ENCODE peak calls at places on chromosomes 6 and 20, in six cellular contexts. V is cardiac fibroblast, B is fibroblast of the aortic adventitia, P is choroid plexus epithelial cell, M is right lobe of liver, D is GM12878. R is an unnamed sample.

GRCh38 chr6:52620906-52621190 is 44.0 kb upstream of the TRAM2 start:
- DNase-seq in V (peak; percentile 18), B (peak; percentile 28), P (no peak), M (no peak), D (no peak), R (no peak)

GRCh38 chr6:166626177-166627038 is 643 bp downstream of the RPS6KA2 start:
- DNase-seq in V (peak; percentile 56), B (peak; percentile 63), P (peak; percentile 68), M (peak; percentile 48), D (no peak), R (no peak)

GRCh38 chr20:57680934-57681914 is 28.6 kb downstream of the PMEPA1 start:
- DNase-seq in V (no peak), B (no peak), P (no peak), M (no peak), D (peak; percentile 40), R (no peak)

GRCh38 chr6:4794140-4794707 is 18.0 kb downstream of the CDYL start:
- DNase-seq in V (no peak), B (no peak), P (no peak), M (no peak), D (no peak), R (no peak)

GRCh38 chr20:12255571-12255970 is 337.9 kb downstream of the BTBD3 start:
- DNase-seq in V (peak; percentile 0), B (peak; percentile 10), P (no peak), M (no peak), D (no peak), R (no peak)

GRCh38 chr6:150799276-150799805 is 66.2 kb upstream of the MTHFD1L start:
- DNase-seq in V (no peak), B (no peak), P (no peak), M (no peak), D (no peak), R (no peak)

GRCh38 chr20:10505320-10506226 is 70.5 kb downstream of the SLX4IP start:
- DNase-seq in V (peak; percentile 47), B (peak; percentile 56), P (peak; percentile 65), M (no peak), D (no peak), R (no peak)

GRCh38 chr6:77383026-77383425 is 80.3 kb downstream of the HTR1B start:
- DNase-seq in V (no peak), B (no peak), P (no peak), M (no peak), D (no peak), R (no peak)

GRCh38 chr6:3592371-3592941 is 135.6 kb upstream of the SLC22A23 start:
- DNase-seq in V (peak; percentile 100), B (peak; percentile 96), P (peak; percentile 98), M (no peak), D (no peak), R (no peak)

GRCh38 chr6:123393333-123393732 is 243.4 kb downstream of the TRDN start:
- DNase-seq in V (peak; percentile 5), B (peak; percentile 39), P (peak; percentile 34), M (no peak), D (no peak), R (no peak)

GRCh38 chr20:36768768-36769430 is 4.7 kb downstream of the DSN1 start:
- DNase-seq in V (peak; percentile 31), B (peak; percentile 35), P (peak; percentile 49), M (no peak), D (no peak), R (no peak)

GRCh38 chr6:19417713-19418112 is 419.5 kb upstream of the ID4 start:
- DNase-seq in V (peak; percentile 79), B (peak; percentile 23), P (peak; percentile 71), M (no peak), D (no peak), R (no peak)

GRCh38 chr20:13325033-13325432 is 104.0 kb downstream of the ISM1 start:
- DNase-seq in V (peak; percentile 46), B (peak; percentile 14), P (peak; percentile 61), M (peak; percentile 46), D (no peak), R (no peak)

GRCh38 chr6:24357336-24358218 is at the start of gene DCDC2:
- DNase-seq in V (peak; percentile 11), B (peak; percentile 0), P (peak; percentile 13), M (peak; percentile 56), D (no peak), R (no peak)
- H3K4me3 ChIP-seq in V (peak within 1 kb of the TSS; percentile 18), B (no peak within 1 kb of the TSS), P (peak within 1 kb of the TSS; percentile 39), M (peak within 1 kb of the TSS; percentile 46), D (no peak within 1 kb of the TSS), R (peak within 1 kb of the TSS; percentile 4)

GRCh38 chr6:50973464-50973863 is 154.8 kb downstream of the TFAP2B start:
- DNase-seq in V (no peak), B (no peak), P (no peak), M (no peak), D (no peak), R (no peak)

GRCh38 chr6:50975216-50975615 is 156.5 kb downstream of the TFAP2B start:
- DNase-seq in V (no peak), B (no peak), P (no peak), M (no peak), D (no peak), R (no peak)

GRCh38 chr6:50966986-50967385 is 148.3 kb downstream of the TFAP2B start:
- DNase-seq in V (no peak), B (no peak), P (no peak), M (no peak), D (no peak), R (no peak)

GRCh38 chr6:50974319-50974718 is 155.6 kb downstream of the TFAP2B start:
- DNase-seq in V (no peak), B (no peak), P (no peak), M (no peak), D (no peak), R (no peak)

GRCh38 chr6:50970908-50971307 is 152.2 kb downstream of the TFAP2B start:
- DNase-seq in V (no peak), B (no peak), P (no peak), M (no peak), D (no peak), R (no peak)
- H3K4me3 ChIP-seq in V (no peak overlapping the region), B (no peak overlapping the region), P (no peak overlapping the region), M (no peak overlapping the region), D (no peak overlapping the region), R (no peak overlapping the region)

GRCh38 chr6:29753309-29753644 is 30.0 kb downstream of the HLA-F start:
- DNase-seq in V (no peak), B (no peak), P (no peak), M (no peak), D (no peak), R (no peak)
- H3K4me3 ChIP-seq in V (peak overlapping the region; percentile 75), B (peak overlapping the region; percentile 83), P (peak overlapping the region; percentile 68), M (peak overlapping the region; percentile 64), D (peak overlapping the region; percentile 66), R (peak overlapping the region; percentile 72)

GRCh38 chr6:164098857-164099534 is 684.5 kb downstream of the QKI start:
- DNase-seq in V (peak; percentile 60), B (peak; percentile 10), P (peak; percentile 79), M (no peak), D (no peak), R (no peak)
- H3K4me3 ChIP-seq in V (no peak overlapping the region), B (no peak overlapping the region), P (no peak overlapping the region), M (no peak overlapping the region), D (no peak overlapping the region), R (no peak overlapping the region)

GRCh38 chr6:157613011-157613522 is 210.0 kb upstream of the SNX9 start:
- DNase-seq in V (peak; percentile 91), B (peak; percentile 87), P (peak; percentile 77), M (no peak), D (no peak), R (no peak)
- H3K4me3 ChIP-seq in V (peak overlapping the region; percentile 30), B (no peak overlapping the region), P (no peak overlapping the region), M (no peak overlapping the region), D (no peak overlapping the region), R (no peak overlapping the region)

GRCh38 chr6:14082771-14083170 is 34.8 kb upstream of the CD83 start:
- DNase-seq in V (no peak), B (no peak), P (no peak), M (no peak), D (no peak), R (no peak)

GRCh38 chr6:14082287-14082686 is 35.3 kb upstream of the CD83 start:
- DNase-seq in V (no peak), B (no peak), P (no peak), M (no peak), D (no peak), R (no peak)

GRCh38 chr6:14079971-14080370 is 37.6 kb upstream of the CD83 start:
- DNase-seq in V (no peak), B (no peak), P (no peak), M (no peak), D (no peak), R (no peak)

GRCh38 chr6:14077193-14077853 is 40.2 kb upstream of the CD83 start:
- DNase-seq in V (no peak), B (no peak), P (no peak), M (no peak), D (no peak), R (no peak)

GRCh38 chr6:14079433-14079832 is 38.1 kb upstream of the CD83 start:
- DNase-seq in V (peak; percentile 53), B (peak; percentile 36), P (peak; percentile 21), M (no peak), D (no peak), R (no peak)
- H3K4me3 ChIP-seq in V (no peak overlapping the region), B (no peak overlapping the region), P (no peak overlapping the region), M (no peak overlapping the region), D (no peak overlapping the region), R (no peak overlapping the region)

R was measured in GM12864.